ENCODE peak calls at places on chromosomes 1 and 21, in ten cellular contexts. One of them, this sample, is unnamed.

GRCh38 chr1:220338759-220339158 is 66.5 kb upstream of the RAB3GAP2 start:
- DNase-seq in NCI-H446: no peak
- DNase-seq in LHCN-M2: no peak
- DNase-seq in naive B cell: no peak
- DNase-seq in MCF 10A: no peak
- DNase-seq in NCI-H1105: no peak
- DNase-seq in ACHN: no peak
- DNase-seq in fibroblast of the aortic adventitia: no peak
- DNase-seq in fibroblast of lung: no peak
- DNase-seq in HTR-8/SVneo: no peak
- DNase-seq in this sample: no peak

GRCh38 chr1:186014370-186015030 is 280.3 kb downstream of the HMCN1 start:
- DNase-seq in NCI-H446: no peak
- DNase-seq in LHCN-M2: no peak
- DNase-seq in naive B cell: no peak
- DNase-seq in MCF 10A: no peak
- DNase-seq in NCI-H1105: no peak
- DNase-seq in ACHN: no peak
- DNase-seq in fibroblast of the aortic adventitia: peak; percentile 72
- DNase-seq in fibroblast of lung: peak; percentile 14
- DNase-seq in HTR-8/SVneo: no peak
- DNase-seq in this sample: peak; percentile 24

GRCh38 chr1:12433323-12434053 is 184.5 kb downstream of the DHRS3 start:
- DNase-seq in NCI-H446: no peak
- DNase-seq in LHCN-M2: peak; percentile 18
- DNase-seq in naive B cell: no peak
- DNase-seq in MCF 10A: no peak
- DNase-seq in NCI-H1105: no peak
- DNase-seq in ACHN: no peak
- DNase-seq in fibroblast of the aortic adventitia: peak; percentile 72
- DNase-seq in fibroblast of lung: peak; percentile 68
- DNase-seq in HTR-8/SVneo: no peak
- DNase-seq in this sample: peak; percentile 87

GRCh38 chr1:102472524-102472923 is 475.8 kb upstream of the OLFM3 start:
- DNase-seq in NCI-H446: peak; percentile 94
- DNase-seq in LHCN-M2: no peak
- DNase-seq in naive B cell: no peak
- DNase-seq in MCF 10A: no peak
- DNase-seq in NCI-H1105: no peak
- DNase-seq in ACHN: no peak
- DNase-seq in fibroblast of the aortic adventitia: no peak
- DNase-seq in fibroblast of lung: no peak
- DNase-seq in HTR-8/SVneo: no peak
- DNase-seq in this sample: no peak

GRCh38 chr21:45393833-45394638 is 10.9 kb upstream of the COL18A1 start:
- DNase-seq in NCI-H446: no peak
- DNase-seq in LHCN-M2: no peak
- DNase-seq in naive B cell: no peak
- DNase-seq in MCF 10A: no peak
- DNase-seq in NCI-H1105: no peak
- DNase-seq in ACHN: no peak
- DNase-seq in fibroblast of the aortic adventitia: no peak
- DNase-seq in fibroblast of lung: no peak
- DNase-seq in HTR-8/SVneo: no peak
- DNase-seq in this sample: no peak

GRCh38 chr1:97340951-97341350 is 579.9 kb downstream of the DPYD start:
- DNase-seq in NCI-H446: no peak
- DNase-seq in LHCN-M2: peak; percentile 65
- DNase-seq in naive B cell: no peak
- DNase-seq in MCF 10A: peak; percentile 33
- DNase-seq in NCI-H1105: no peak
- DNase-seq in ACHN: peak; percentile 62
- DNase-seq in fibroblast of the aortic adventitia: peak; percentile 75
- DNase-seq in fibroblast of lung: peak; percentile 77
- DNase-seq in HTR-8/SVneo: no peak
- DNase-seq in this sample: peak; percentile 89

GRCh38 chr1:6955357-6956154 is 170.3 kb downstream of the CAMTA1 start:
- DNase-seq in NCI-H446: no peak
- DNase-seq in LHCN-M2: no peak
- DNase-seq in naive B cell: no peak
- DNase-seq in MCF 10A: no peak
- DNase-seq in NCI-H1105: no peak
- DNase-seq in ACHN: no peak
- DNase-seq in fibroblast of the aortic adventitia: no peak
- DNase-seq in fibroblast of lung: no peak
- DNase-seq in HTR-8/SVneo: no peak
- DNase-seq in this sample: no peak

GRCh38 chr1:18882511-18882910 is 19.8 kb downstream of the ALDH4A1 start:
- DNase-seq in NCI-H446: no peak
- DNase-seq in LHCN-M2: no peak
- DNase-seq in naive B cell: no peak
- DNase-seq in MCF 10A: no peak
- DNase-seq in NCI-H1105: no peak
- DNase-seq in ACHN: peak; percentile 21
- DNase-seq in fibroblast of the aortic adventitia: peak; percentile 50
- DNase-seq in fibroblast of lung: no peak
- DNase-seq in HTR-8/SVneo: no peak
- DNase-seq in this sample: no peak

GRCh38 chr1:6969106-6969505 is 183.9 kb downstream of the CAMTA1 start:
- DNase-seq in NCI-H446: no peak
- DNase-seq in LHCN-M2: no peak
- DNase-seq in naive B cell: no peak
- DNase-seq in MCF 10A: no peak
- DNase-seq in NCI-H1105: no peak
- DNase-seq in ACHN: no peak
- DNase-seq in fibroblast of the aortic adventitia: no peak
- DNase-seq in fibroblast of lung: no peak
- DNase-seq in HTR-8/SVneo: peak; percentile 54
- DNase-seq in this sample: peak; percentile 43

GRCh38 chr1:66168467-66168887 is 365.5 kb upstream of the SGIP1 start:
- DNase-seq in NCI-H446: no peak
- DNase-seq in LHCN-M2: peak; percentile 52
- DNase-seq in naive B cell: no peak
- DNase-seq in MCF 10A: no peak
- DNase-seq in NCI-H1105: no peak
- DNase-seq in ACHN: no peak
- DNase-seq in fibroblast of the aortic adventitia: no peak
- DNase-seq in fibroblast of lung: peak; percentile 33
- DNase-seq in HTR-8/SVneo: no peak
- DNase-seq in this sample: peak; percentile 47

GRCh38 chr1:14160766-14161165 is 437.7 kb upstream of the KAZN start:
- DNase-seq in NCI-H446: no peak
- DNase-seq in LHCN-M2: no peak
- DNase-seq in naive B cell: no peak
- DNase-seq in MCF 10A: no peak
- DNase-seq in NCI-H1105: no peak
- DNase-seq in ACHN: no peak
- DNase-seq in fibroblast of the aortic adventitia: peak; percentile 7
- DNase-seq in fibroblast of lung: no peak
- DNase-seq in HTR-8/SVneo: no peak
- DNase-seq in this sample: no peak

GRCh38 chr21:35511298-35512162 is 462.4 kb upstream of the RUNX1 start:
- DNase-seq in NCI-H446: no peak
- DNase-seq in LHCN-M2: peak; percentile 63
- DNase-seq in naive B cell: no peak
- DNase-seq in MCF 10A: peak; percentile 54
- DNase-seq in NCI-H1105: no peak
- DNase-seq in ACHN: no peak
- DNase-seq in fibroblast of the aortic adventitia: peak; percentile 52
- DNase-seq in fibroblast of lung: peak; percentile 37
- DNase-seq in HTR-8/SVneo: no peak
- DNase-seq in this sample: peak; percentile 56

GRCh38 chr1:204128964-204129896 is 22.6 kb downstream of the ETNK2 start:
- DNase-seq in NCI-H446: peak; percentile 75
- DNase-seq in LHCN-M2: peak; percentile 35
- DNase-seq in naive B cell: peak; percentile 33
- DNase-seq in MCF 10A: peak; percentile 86
- DNase-seq in NCI-H1105: peak; percentile 67
- DNase-seq in ACHN: peak; percentile 69
- DNase-seq in fibroblast of the aortic adventitia: peak; percentile 70
- DNase-seq in fibroblast of lung: peak; percentile 67
- DNase-seq in HTR-8/SVneo: peak; percentile 79
- DNase-seq in this sample: peak; percentile 46

GRCh38 chr1:115218696-115219095 is 119.4 kb downstream of the NGF start:
- DNase-seq in NCI-H446: no peak
- DNase-seq in LHCN-M2: no peak
- DNase-seq in naive B cell: no peak
- DNase-seq in MCF 10A: no peak
- DNase-seq in NCI-H1105: no peak
- DNase-seq in ACHN: no peak
- DNase-seq in fibroblast of the aortic adventitia: no peak
- DNase-seq in fibroblast of lung: no peak
- DNase-seq in HTR-8/SVneo: no peak
- DNase-seq in this sample: no peak

GRCh38 chr21:38699048-38699447 is 106.7 kb upstream of the ETS2 start:
- DNase-seq in NCI-H446: no peak
- DNase-seq in LHCN-M2: no peak
- DNase-seq in naive B cell: no peak
- DNase-seq in MCF 10A: no peak
- DNase-seq in NCI-H1105: no peak
- DNase-seq in ACHN: peak; percentile 8
- DNase-seq in fibroblast of the aortic adventitia: no peak
- DNase-seq in fibroblast of lung: no peak
- DNase-seq in HTR-8/SVneo: no peak
- DNase-seq in this sample: no peak

GRCh38 chr1:113423826-113424225 is 33.5 kb downstream of the MAGI3 start:
- DNase-seq in NCI-H446: no peak
- DNase-seq in LHCN-M2: no peak
- DNase-seq in naive B cell: no peak
- DNase-seq in MCF 10A: no peak
- DNase-seq in NCI-H1105: no peak
- DNase-seq in ACHN: no peak
- DNase-seq in fibroblast of the aortic adventitia: no peak
- DNase-seq in fibroblast of lung: no peak
- DNase-seq in HTR-8/SVneo: no peak
- DNase-seq in this sample: no peak

GRCh38 chr1:32438136-32438535 is 26.7 kb upstream of the ZBTB8B start:
- DNase-seq in NCI-H446: no peak
- DNase-seq in LHCN-M2: no peak
- DNase-seq in naive B cell: no peak
- DNase-seq in MCF 10A: no peak
- DNase-seq in NCI-H1105: no peak
- DNase-seq in ACHN: no peak
- DNase-seq in fibroblast of the aortic adventitia: no peak
- DNase-seq in fibroblast of lung: no peak
- DNase-seq in HTR-8/SVneo: no peak
- DNase-seq in this sample: no peak

GRCh38 chr1:2232916-2233438 is 4.9 kb downstream of the SKI start:
- DNase-seq in NCI-H446: peak; percentile 69
- DNase-seq in LHCN-M2: no peak
- DNase-seq in naive B cell: no peak
- DNase-seq in MCF 10A: no peak
- DNase-seq in NCI-H1105: no peak
- DNase-seq in ACHN: no peak
- DNase-seq in fibroblast of the aortic adventitia: no peak
- DNase-seq in fibroblast of lung: no peak
- DNase-seq in HTR-8/SVneo: no peak
- DNase-seq in this sample: no peak

GRCh38 chr1:54927475-54928240 is 40.7 kb upstream of the DHCR24 start:
- DNase-seq in NCI-H446: peak; percentile 13
- DNase-seq in LHCN-M2: peak; percentile 29
- DNase-seq in naive B cell: no peak
- DNase-seq in MCF 10A: no peak
- DNase-seq in NCI-H1105: no peak
- DNase-seq in ACHN: no peak
- DNase-seq in fibroblast of the aortic adventitia: peak; percentile 49
- DNase-seq in fibroblast of lung: peak; percentile 52
- DNase-seq in HTR-8/SVneo: no peak
- DNase-seq in this sample: peak; percentile 94